ENCODE peak calls at places on chromosome 1, in eight cellular contexts. One of them, this sample, is unnamed.

GRCh38 chr1:59055908-59056719 is 240.8 kb upstream of the FGGY start:
- DNase-seq in transverse colon: no peak
- DNase-seq in A549: no peak
- DNase-seq in prostate gland: no peak
- DNase-seq in heart left ventricle: no peak
- DNase-seq in tibial nerve: no peak
- DNase-seq in lower leg skin: no peak
- DNase-seq in sigmoid colon: no peak
- DNase-seq in this sample: peak

GRCh38 chr1:217135569-217135915 is 412.3 kb upstream of the ESRRG start:
- DNase-seq in transverse colon: no peak
- DNase-seq in A549: no peak
- DNase-seq in prostate gland: no peak
- DNase-seq in heart left ventricle: peak
- DNase-seq in tibial nerve: no peak
- DNase-seq in lower leg skin: no peak
- DNase-seq in sigmoid colon: no peak
- DNase-seq in this sample: no peak

GRCh38 chr1:199218065-199218464 is 579.2 kb downstream of the PTPRC start:
- DNase-seq in transverse colon: no peak
- DNase-seq in A549: no peak
- DNase-seq in prostate gland: no peak
- DNase-seq in heart left ventricle: no peak
- DNase-seq in tibial nerve: no peak
- DNase-seq in lower leg skin: no peak
- DNase-seq in sigmoid colon: no peak
- DNase-seq in this sample: no peak

GRCh38 chr1:183757061-183757460 is 47.9 kb upstream of the RGL1 start:
- DNase-seq in transverse colon: no peak
- DNase-seq in A549: peak
- DNase-seq in prostate gland: no peak
- DNase-seq in heart left ventricle: no peak
- DNase-seq in tibial nerve: no peak
- DNase-seq in lower leg skin: no peak
- DNase-seq in sigmoid colon: no peak
- DNase-seq in this sample: no peak

GRCh38 chr1:86776108-86776507 is 71.7 kb downstream of the SH3GLB1 start:
- DNase-seq in transverse colon: no peak
- DNase-seq in A549: no peak
- DNase-seq in prostate gland: no peak
- DNase-seq in heart left ventricle: no peak
- DNase-seq in tibial nerve: no peak
- DNase-seq in lower leg skin: no peak
- DNase-seq in sigmoid colon: no peak
- DNase-seq in this sample: no peak

GRCh38 chr1:93827633-93828436 is 51.2 kb downstream of the DNTTIP2 start:
- DNase-seq in transverse colon: no peak
- DNase-seq in A549: peak
- DNase-seq in prostate gland: no peak
- DNase-seq in heart left ventricle: no peak
- DNase-seq in tibial nerve: no peak
- DNase-seq in lower leg skin: no peak
- DNase-seq in sigmoid colon: no peak
- DNase-seq in this sample: no peak

GRCh38 chr1:171254859-171255258 is 6.6 kb downstream of the FMO1 start:
- DNase-seq in transverse colon: no peak
- DNase-seq in A549: no peak
- DNase-seq in prostate gland: no peak
- DNase-seq in heart left ventricle: no peak
- DNase-seq in tibial nerve: no peak
- DNase-seq in lower leg skin: no peak
- DNase-seq in sigmoid colon: no peak
- DNase-seq in this sample: no peak

GRCh38 chr1:207937204-207937603 is 26.3 kb upstream of the CD34 start:
- DNase-seq in transverse colon: no peak
- DNase-seq in A549: no peak
- DNase-seq in prostate gland: no peak
- DNase-seq in heart left ventricle: no peak
- DNase-seq in tibial nerve: no peak
- DNase-seq in lower leg skin: no peak
- DNase-seq in sigmoid colon: no peak
- DNase-seq in this sample: no peak

GRCh38 chr1:230536641-230537155 is 105.6 kb upstream of the COG2 start:
- DNase-seq in transverse colon: no peak
- DNase-seq in A549: no peak
- DNase-seq in prostate gland: no peak
- DNase-seq in heart left ventricle: no peak
- DNase-seq in tibial nerve: no peak
- DNase-seq in lower leg skin: no peak
- DNase-seq in sigmoid colon: no peak
- DNase-seq in this sample: no peak

GRCh38 chr1:183883629-183884028 is 78.7 kb downstream of the RGL1 start:
- DNase-seq in transverse colon: peak
- DNase-seq in A549: no peak
- DNase-seq in prostate gland: no peak
- DNase-seq in heart left ventricle: no peak
- DNase-seq in tibial nerve: peak
- DNase-seq in lower leg skin: peak
- DNase-seq in sigmoid colon: no peak
- DNase-seq in this sample: no peak

GRCh38 chr1:102798718-102799117 is 309.6 kb downstream of the COL11A1 start:
- DNase-seq in transverse colon: no peak
- DNase-seq in A549: no peak
- DNase-seq in prostate gland: no peak
- DNase-seq in heart left ventricle: no peak
- DNase-seq in tibial nerve: no peak
- DNase-seq in lower leg skin: no peak
- DNase-seq in sigmoid colon: no peak
- DNase-seq in this sample: no peak

GRCh38 chr1:1162597-1163537 is 10.8 kb upstream of the TTLL10 start:
- DNase-seq in transverse colon: peak
- DNase-seq in A549: no peak
- DNase-seq in prostate gland: peak
- DNase-seq in heart left ventricle: no peak
- DNase-seq in tibial nerve: no peak
- DNase-seq in lower leg skin: no peak
- DNase-seq in sigmoid colon: no peak
- DNase-seq in this sample: no peak

DNA sequence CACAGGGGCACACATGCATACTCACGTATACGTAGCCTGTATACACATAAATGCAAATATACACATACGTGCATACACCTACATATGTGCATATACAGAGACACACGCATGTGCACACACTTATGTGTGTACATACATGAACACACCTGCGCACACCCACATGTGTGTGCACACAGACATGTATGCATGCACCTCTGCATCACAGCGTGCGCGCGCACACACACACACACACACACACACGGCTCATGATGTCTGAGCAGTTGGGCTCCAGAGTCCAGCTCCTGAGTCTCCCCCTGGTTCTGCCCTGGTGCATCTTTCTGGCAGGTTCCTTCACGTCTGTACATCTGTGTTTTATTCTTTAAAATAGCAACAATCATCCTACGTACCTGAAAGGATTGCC is 600.5 kb downstream of the NPHP4 start:
- DNase-seq in transverse colon: no peak
- DNase-seq in A549: no peak
- DNase-seq in prostate gland: no peak
- DNase-seq in heart left ventricle: no peak
- DNase-seq in tibial nerve: no peak
- DNase-seq in lower leg skin: no peak
- DNase-seq in sigmoid colon: no peak
- DNase-seq in this sample: no peak
- H3K4me3 ChIP-seq in transverse colon: no peak
- H3K4me3 ChIP-seq in A549: no peak
- H3K4me3 ChIP-seq in prostate gland: no peak
- H3K4me3 ChIP-seq in heart left ventricle: no peak
- H3K4me3 ChIP-seq in tibial nerve: no peak
- H3K4me3 ChIP-seq in lower leg skin: no peak
- H3K4me3 ChIP-seq in sigmoid colon: no peak
- H3K4me3 ChIP-seq in this sample: no peak

DNA sequence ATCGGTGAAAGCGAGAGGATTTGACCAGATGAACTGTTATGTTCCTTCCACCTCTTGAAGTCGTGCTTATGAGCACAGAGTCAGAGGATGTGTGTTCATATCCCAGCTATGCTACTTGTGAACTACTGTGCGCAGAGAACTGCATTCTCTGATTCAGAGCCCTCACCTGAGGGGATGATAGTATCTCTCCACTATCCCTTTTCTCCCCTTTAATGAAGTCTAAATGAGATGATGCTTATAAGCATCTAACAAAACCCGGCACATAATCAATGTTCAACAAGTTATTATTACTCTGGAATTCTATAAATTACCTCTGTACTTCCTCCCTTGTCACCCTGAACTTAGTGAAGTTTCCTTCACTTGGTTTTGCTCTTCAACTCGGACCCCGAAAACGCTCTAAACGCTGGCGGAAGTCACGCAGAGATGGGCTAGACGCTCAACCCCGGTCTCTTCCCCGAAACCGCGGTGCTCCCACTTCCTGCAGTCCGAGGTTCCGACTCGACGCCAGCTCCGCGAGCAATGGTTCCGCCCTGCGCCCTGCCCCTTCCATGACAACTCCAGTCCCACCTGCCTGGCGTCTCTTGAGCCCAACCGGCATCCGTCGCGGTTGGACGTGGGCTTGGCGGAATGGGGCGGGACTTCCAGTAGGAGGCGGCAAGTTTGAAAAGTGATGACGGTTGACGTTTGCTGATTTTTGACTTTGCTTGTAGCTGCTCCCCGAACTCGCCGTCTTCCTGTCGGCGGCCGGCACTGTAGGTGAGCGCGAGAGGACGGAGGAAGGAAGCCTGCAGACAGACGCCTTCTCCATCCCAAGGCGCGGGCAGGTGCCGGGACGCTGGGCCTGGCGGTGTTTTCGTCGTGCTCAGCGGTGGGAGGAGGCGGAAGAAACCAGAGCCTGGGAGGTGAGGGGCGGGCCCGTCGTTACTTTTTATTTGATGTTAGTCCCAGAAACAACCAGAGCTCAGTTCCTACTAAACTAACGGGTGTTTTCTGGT is at the start of gene NUF2:
- DNase-seq in transverse colon: peak
- DNase-seq in A549: peak
- DNase-seq in prostate gland: peak
- DNase-seq in heart left ventricle: peak
- DNase-seq in tibial nerve: peak
- DNase-seq in lower leg skin: peak
- DNase-seq in sigmoid colon: peak
- DNase-seq in this sample: peak
- TF ChIP-seq POLR2A in transverse colon: no peak
- TF ChIP-seq POLR2A in A549: peak
- TF ChIP-seq POLR2A in prostate gland: peak
- TF ChIP-seq POLR2A in heart left ventricle: no peak
- TF ChIP-seq POLR2A in tibial nerve: peak
- TF ChIP-seq POLR2A in lower leg skin: no peak
- TF ChIP-seq POLR2A in sigmoid colon: no peak
- TF ChIP-seq POLR2A in this sample: peak

GRCh38 chr1:42153598-42153995 is 387 bp downstream of the GUCA2B start:
- DNase-seq in transverse colon: peak
- DNase-seq in A549: no peak
- DNase-seq in prostate gland: no peak
- DNase-seq in heart left ventricle: no peak
- DNase-seq in tibial nerve: no peak
- DNase-seq in lower leg skin: no peak
- DNase-seq in sigmoid colon: no peak
- DNase-seq in this sample: no peak

GRCh38 chr1:42154685-42155084 is 1.5 kb downstream of the GUCA2B start:
- DNase-seq in transverse colon: no peak
- DNase-seq in A549: no peak
- DNase-seq in prostate gland: no peak
- DNase-seq in heart left ventricle: no peak
- DNase-seq in tibial nerve: no peak
- DNase-seq in lower leg skin: no peak
- DNase-seq in sigmoid colon: peak
- DNase-seq in this sample: no peak

GRCh38 chr1:42155362-42155761 is 2.2 kb downstream of the GUCA2B start:
- DNase-seq in transverse colon: no peak
- DNase-seq in A549: no peak
- DNase-seq in prostate gland: no peak
- DNase-seq in heart left ventricle: no peak
- DNase-seq in tibial nerve: no peak
- DNase-seq in lower leg skin: no peak
- DNase-seq in sigmoid colon: peak
- DNase-seq in this sample: no peak

GRCh38 chr1:42162181-42162580 is 2.4 kb downstream of the GUCA2A start:
- DNase-seq in transverse colon: no peak
- DNase-seq in A549: no peak
- DNase-seq in prostate gland: no peak
- DNase-seq in heart left ventricle: no peak
- DNase-seq in tibial nerve: no peak
- DNase-seq in lower leg skin: no peak
- DNase-seq in sigmoid colon: peak
- DNase-seq in this sample: no peak

GRCh38 chr1:42157667-42158066 is 4.5 kb downstream of the GUCA2B start:
- DNase-seq in transverse colon: no peak
- DNase-seq in A549: peak
- DNase-seq in prostate gland: no peak
- DNase-seq in heart left ventricle: no peak
- DNase-seq in tibial nerve: no peak
- DNase-seq in lower leg skin: no peak
- DNase-seq in sigmoid colon: no peak
- DNase-seq in this sample: no peak
- TF ChIP-seq CTCF in transverse colon: no peak
- TF ChIP-seq CTCF in A549: no peak
- TF ChIP-seq CTCF in prostate gland: no peak
- TF ChIP-seq CTCF in heart left ventricle: no peak
- TF ChIP-seq CTCF in tibial nerve: no peak
- TF ChIP-seq CTCF in lower leg skin: no peak
- TF ChIP-seq CTCF in sigmoid colon: no peak
- TF ChIP-seq CTCF in this sample: no peak

DNA sequence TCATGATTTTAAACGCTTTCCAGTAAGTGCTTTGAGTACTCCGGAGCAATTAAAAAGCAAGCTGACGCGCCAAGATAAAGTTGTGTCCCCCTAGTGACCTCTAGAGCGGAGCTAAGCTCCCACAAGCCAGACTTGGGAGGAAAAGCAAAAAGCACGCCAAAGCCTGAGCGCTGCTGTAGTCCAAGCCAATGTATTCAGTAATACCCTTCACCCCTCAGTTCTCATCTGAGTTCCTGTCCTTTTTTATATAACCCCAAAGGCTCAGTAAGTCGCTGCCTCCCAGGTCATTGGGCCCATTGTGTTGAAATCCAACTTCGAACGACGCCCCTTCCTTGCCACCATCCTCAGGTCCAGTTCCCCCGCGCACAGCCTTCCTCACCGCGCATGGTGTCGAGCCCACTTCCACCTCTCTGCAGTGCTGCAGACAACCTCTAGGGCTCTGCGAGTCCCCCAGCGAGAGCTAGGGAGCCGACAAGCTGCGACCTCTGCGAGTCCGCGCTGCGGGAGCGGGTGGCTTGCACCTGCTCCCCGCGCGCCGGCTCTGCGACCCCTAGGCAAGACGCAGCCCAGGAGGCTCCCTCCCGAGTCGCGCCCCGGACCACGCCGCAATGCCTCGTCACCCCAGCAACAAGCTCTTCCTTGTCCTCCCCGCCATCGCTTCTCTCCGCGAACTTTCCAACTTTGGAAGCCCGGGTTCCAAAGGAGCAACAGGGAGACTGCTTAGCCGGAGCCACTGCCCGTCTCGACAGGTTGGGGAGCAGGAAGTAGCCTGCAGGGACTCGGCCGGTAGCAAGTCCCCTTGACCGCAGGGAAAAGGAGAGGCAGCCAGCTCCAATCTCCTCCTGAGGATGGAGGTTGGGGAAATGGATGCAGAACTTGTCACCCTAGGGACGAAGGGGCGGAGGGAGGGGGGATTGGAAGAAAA is 3.8 kb upstream of the SLC44A5 start:
- DNase-seq in transverse colon: peak
- DNase-seq in A549: peak
- DNase-seq in prostate gland: no peak
- DNase-seq in heart left ventricle: peak
- DNase-seq in tibial nerve: no peak
- DNase-seq in lower leg skin: no peak
- DNase-seq in sigmoid colon: no peak
- DNase-seq in this sample: peak
- H3K4me3 ChIP-seq in transverse colon: peak
- H3K4me3 ChIP-seq in A549: peak
- H3K4me3 ChIP-seq in prostate gland: peak
- H3K4me3 ChIP-seq in heart left ventricle: peak
- H3K4me3 ChIP-seq in tibial nerve: peak
- H3K4me3 ChIP-seq in lower leg skin: no peak
- H3K4me3 ChIP-seq in sigmoid colon: peak
- H3K4me3 ChIP-seq in this sample: no peak

This sample was measured in adrenal gland.